ENCODE peak calls at places on chromosomes 12 and 14, in seven cellular contexts. B is neuronal stem cell, K is H1, N is IMR-90, L is H9, G is mesenchymal stem cell, E is trophoblast cell. A is an unnamed sample.

GRCh38 chr12:71075743-71076142 is 82.1 kb downstream of the TSPAN8 start:
- DNase-seq in B (no peak), K (no peak), N (no peak), L (no peak), G (no peak), E (no peak), A (no peak)

GRCh38 chr12:53045646-53046045 is 4.2 kb upstream of the TNS2 start:
- DNase-seq in B (no peak), K (no peak), N (no peak), L (no peak), G (no peak), E (no peak), A (peak)

GRCh38 chr12:124481772-124482566 is 85.4 kb downstream of the NCOR2 start:
- DNase-seq in B (no peak), K (no peak), N (no peak), L (no peak), G (no peak), E (peak), A (no peak)

GRCh38 chr14:87186745-87187144 is 806.2 kb downstream of the GALC start:
- DNase-seq in B (no peak), K (no peak), N (no peak), L (peak), G (no peak), E (no peak), A (peak)

GRCh38 chr12:62196146-62196545 is 64.1 kb upstream of the USP15 start:
- DNase-seq in B (no peak), K (no peak), N (no peak), L (no peak), G (no peak), E (no peak), A (no peak)

GRCh38 chr14:39576258-39576657 is 144.0 kb upstream of the FBXO33 start:
- DNase-seq in B (no peak), K (no peak), N (no peak), L (peak), G (no peak), E (no peak), A (peak)

GRCh38 chr12:131773582-131774221 is 54.5 kb upstream of the MMP17 start:
- DNase-seq in B (no peak), K (no peak), N (no peak), L (peak), G (no peak), E (no peak), A (no peak)

GRCh38 chr12:51976376-51977160 is 25.1 kb downstream of the ACVR1B start:
- DNase-seq in B (no peak), K (no peak), N (peak), L (no peak), G (peak), E (peak), A (peak)

GRCh38 chr12:124422570-124423523 is 128.0 kb downstream of the RFLNA start:
- DNase-seq in B (no peak), K (no peak), N (peak), L (no peak), G (peak), E (peak), A (no peak)

GRCh38 chr12:20345866-20346265 is 22.5 kb upstream of the PDE3A start:
- DNase-seq in B (no peak), K (no peak), N (no peak), L (no peak), G (no peak), E (no peak), A (no peak)

GRCh38 chr12:126358806-126359205 is 1293.6 kb downstream of the AACS start:
- DNase-seq in B (no peak), K (no peak), N (no peak), L (no peak), G (no peak), E (no peak), A (no peak)

GRCh38 chr12:8556748-8557147 is 16.0 kb upstream of the CLEC4E start:
- DNase-seq in B (no peak), K (no peak), N (no peak), L (no peak), G (no peak), E (no peak), A (no peak)

GRCh38 chr12:17151917-17152316 is 546.0 kb upstream of the LMO3 start:
- DNase-seq in B (no peak), K (no peak), N (no peak), L (no peak), G (no peak), E (no peak), A (no peak)

DNA sequence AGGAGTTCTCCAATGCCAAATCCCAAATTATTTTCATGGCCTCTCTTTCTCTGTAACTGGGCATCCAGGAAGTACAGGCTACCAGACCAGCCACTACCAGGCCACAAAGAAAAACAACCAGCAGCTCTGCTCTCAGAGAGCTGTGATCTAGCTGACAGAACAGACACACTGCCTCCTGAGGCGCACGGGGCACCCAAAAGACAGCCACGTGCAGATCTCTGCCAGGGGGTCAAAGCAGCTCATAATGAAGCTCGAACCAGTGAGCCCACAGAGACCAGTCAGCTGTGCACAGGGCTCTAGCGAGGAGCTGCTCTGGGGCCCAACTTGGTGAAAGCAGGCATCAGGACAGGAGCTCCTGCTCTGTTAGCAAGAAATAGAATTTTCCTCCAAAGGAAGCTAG is 30.4 kb downstream of the ACTN1 start:
- DNase-seq in B (no peak), K (no peak), N (no peak), L (no peak), G (peak), E (no peak), A (no peak)
- H3K18ac ChIP-seq in B (peak), K (no peak), N (peak), L (no peak), G (peak), E (peak), A (no peak)

GRCh38 chr12:116257826-116258225 is 19.7 kb downstream of the MED13L start:
- DNase-seq in B (no peak), K (no peak), N (no peak), L (no peak), G (no peak), E (no peak), A (no peak)
- H3K4me2 ChIP-seq in B (no peak), K (no peak), N (no peak), L (no peak), G (no peak), E (no peak), A (no peak)

GRCh38 chr14:42316746-42317145 is 710.1 kb downstream of the LRFN5 start:
- DNase-seq in B (no peak), K (no peak), N (no peak), L (no peak), G (no peak), E (no peak), A (no peak)
- H3K4ac ChIP-seq in B (no peak), K (no peak), N (no peak), L (no peak), G (no peak), E (no peak), A (no peak)

DNA sequence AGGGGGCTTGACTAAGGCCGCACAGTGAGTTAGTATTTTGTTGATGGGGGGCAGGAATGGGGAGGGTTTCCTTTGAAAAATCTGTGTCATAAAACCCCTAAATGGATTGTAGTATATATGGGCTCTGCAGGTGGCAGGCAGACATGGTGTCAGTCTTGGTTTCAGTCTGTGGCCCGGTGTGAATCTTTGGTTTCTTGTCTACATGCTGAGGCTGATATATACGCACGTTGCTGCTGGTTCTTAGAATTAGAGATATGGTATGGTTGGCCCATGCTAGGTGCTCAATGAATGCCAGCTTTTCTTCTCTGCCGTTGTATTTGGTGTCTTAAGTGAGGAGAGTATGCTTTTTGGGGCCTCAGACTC is 73.1 kb downstream of the TSPAN9 start:
- DNase-seq in B (no peak), K (no peak), N (no peak), L (no peak), G (no peak), E (no peak), A (no peak)
- H3K18ac ChIP-seq in B (no peak), K (no peak), N (no peak), L (no peak), G (peak), E (no peak), A (peak)

A was measured in mesendoderm.